ENCODE peak calls at places on chromosomes 5 and 9, in four cellular contexts. T is NB4, M is uterus, I is transverse colon. V is an unnamed sample.

GRCh38 chr5:34736445-34737119 is 80.5 kb downstream of the RAI14 start:
- DNase-seq in M (no peak), T (no peak), I (no peak), V (no peak)

GRCh38 chr9:38144421-38144820 is 75.4 kb upstream of the SHB start:
- DNase-seq in I (no peak), T (no peak), M (no peak), V (no peak)

GRCh38 chr5:95284512-95285405 is at the start of gene MCTP1:
- DNase-seq in I (no peak), T (peak; percentile 52), M (no peak), V (no peak)

GRCh38 chr5:159073030-159073429 is 26.7 kb downstream of the EBF1 start:
- DNase-seq in T (no peak), I (no peak), M (no peak), V (no peak)

GRCh38 chr5:159605585-159605984 is 275.3 kb upstream of the IL12B start:
- DNase-seq in T (no peak), I (no peak), M (no peak), V (no peak)

GRCh38 chr5:6788956-6789649 is 75.9 kb downstream of the TENT4A start:
- DNase-seq in M (no peak), I (no peak), T (peak; percentile 39), V (no peak)

GRCh38 chr9:114454652-114455051 is 50.6 kb downstream of the WHRN start:
- DNase-seq in T (no peak), M (no peak), I (no peak), V (no peak)

GRCh38 chr9:70954126-70954525 is 167.3 kb downstream of the TRPM3 start:
- DNase-seq in T (no peak), M (no peak), I (no peak), V (no peak)

GRCh38 chr9:129023036-129023907 is 4.9 kb downstream of the SH3GLB2 start:
- DNase-seq in M (peak; percentile 64), I (no peak), T (no peak), V (no peak)

GRCh38 chr5:150492621-150493020 is 15.3 kb upstream of the NDST1 start:
- DNase-seq in M (no peak), I (no peak), T (no peak), V (no peak)

GRCh38 chr5:123605822-123606221 is 93.8 kb downstream of the CSNK1G3 start:
- DNase-seq in T (no peak), I (no peak), M (no peak), V (no peak)

GRCh38 chr5:6424110-6424659 is 24.5 kb upstream of the UBE2QL1 start:
- DNase-seq in M (no peak), I (no peak), T (no peak), V (no peak)

GRCh38 chr5:14851597-14851996 is 20.0 kb downstream of the ANKH start:
- DNase-seq in M (no peak), I (no peak), T (no peak), V (no peak)

GRCh38 chr5:164497665-164498064 is 992.2 kb downstream of the MAT2B start:
- DNase-seq in I (no peak), M (no peak), T (no peak), V (no peak)

GRCh38 chr5:76608833-76609232 is 14.4 kb downstream of the F2RL2 start:
- DNase-seq in M (no peak), I (no peak), T (peak; percentile 38), V (no peak)

GRCh38 chr9:84744726-84745125 is 75.2 kb downstream of the NTRK2 start:
- DNase-seq in I (no peak), M (no peak), T (no peak), V (no peak)

GRCh38 chr9:2389404-2389803 is 232.2 kb upstream of the VLDLR start:
- DNase-seq in M (no peak), I (no peak), T (no peak), V (no peak)

GRCh38 chr9:113484258-113484730 is 20.8 kb downstream of the RGS3 start:
- DNase-seq in M (peak; percentile 63), T (no peak), I (peak; percentile 18), V (no peak)

GRCh38 chr5:72608297-72608696 is 101.1 kb upstream of the ZNF366 start:
- DNase-seq in T (no peak), M (no peak), I (no peak), V (no peak)

GRCh38 chr5:107251151-107251550 is 419.6 kb downstream of the EFNA5 start:
- DNase-seq in M (no peak), I (no peak), T (no peak), V (no peak)

GRCh38 chr5:15008476-15008875 is 136.9 kb upstream of the ANKH start:
- DNase-seq in I (peak; percentile 87), T (peak; percentile 44), M (peak; percentile 81), V (peak; percentile 16)

GRCh38 chr9:73689091-73689870 is 537.6 kb downstream of the ANXA1 start:
- DNase-seq in M (no peak), T (no peak), I (no peak), V (no peak)

GRCh38 chr5:62886603-62887315 is 308.1 kb downstream of the LRRC70 start:
- DNase-seq in M (no peak), T (no peak), I (no peak), V (no peak)

GRCh38 chr5:171840066-171840465 is 54.4 kb downstream of the SMIM23 start:
- DNase-seq in I (no peak), M (no peak), T (peak; percentile 44), V (no peak)

GRCh38 chr9:26175264-26175663 is 497.0 kb upstream of the TUSC1 start:
- DNase-seq in M (no peak), I (no peak), T (no peak), V (no peak)

GRCh38 chr9:33659915-33660314 is 135.4 kb upstream of the PRSS3 start:
- DNase-seq in M (no peak), I (no peak), T (no peak), V (no peak)
- TF ChIP-seq POLR2A in M (no peak), I (no peak), T (no peak), V (no peak)

GRCh38 chr9:126915846-126916543 is 1.4 kb downstream of the RALGPS1 start:
- DNase-seq in I (peak; percentile 15), M (no peak), T (no peak), V (no peak)
- H3K4me3 ChIP-seq in I (peak overlapping the region; percentile 64), M (no peak overlapping the region), T (no peak overlapping the region), V (peak overlapping the region; percentile 76)

DNA sequence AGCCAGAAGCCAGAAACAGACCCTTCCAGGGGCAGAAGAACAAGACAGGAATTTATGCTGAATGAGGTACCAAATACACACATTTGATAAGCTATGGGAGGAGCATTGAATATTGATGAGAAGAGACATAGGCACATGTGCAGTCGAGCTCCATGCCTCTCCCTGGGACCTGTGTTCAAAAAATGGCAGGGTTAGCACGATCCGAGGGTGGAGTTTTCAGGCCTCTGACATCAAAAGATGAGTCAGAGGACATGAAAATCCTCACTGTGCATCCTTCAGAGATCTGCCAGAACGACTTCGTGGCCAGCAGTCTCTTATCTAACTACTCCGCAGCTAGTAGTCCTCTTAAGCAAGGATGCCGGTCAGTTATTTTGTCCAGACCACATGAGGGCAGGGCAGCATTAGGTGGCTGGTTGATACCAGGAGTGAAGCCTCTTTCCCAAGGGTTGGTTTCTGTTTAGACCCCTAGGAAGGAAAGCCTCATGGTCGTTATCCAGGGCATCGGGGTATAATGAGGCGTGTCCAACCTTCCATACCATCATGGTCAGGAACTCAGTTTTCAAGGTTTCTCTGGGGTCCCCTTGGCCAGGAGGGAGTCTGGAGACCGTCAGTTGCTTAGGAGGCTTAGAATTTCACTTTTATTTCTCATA is 11.6 kb upstream of the CMBL start:
- DNase-seq in I (no peak), M (peak; percentile 61), T (no peak), V (no peak)
- TF ChIP-seq POLR2A in I (no peak), M (no peak), T (no peak), V (no peak)

DNA sequence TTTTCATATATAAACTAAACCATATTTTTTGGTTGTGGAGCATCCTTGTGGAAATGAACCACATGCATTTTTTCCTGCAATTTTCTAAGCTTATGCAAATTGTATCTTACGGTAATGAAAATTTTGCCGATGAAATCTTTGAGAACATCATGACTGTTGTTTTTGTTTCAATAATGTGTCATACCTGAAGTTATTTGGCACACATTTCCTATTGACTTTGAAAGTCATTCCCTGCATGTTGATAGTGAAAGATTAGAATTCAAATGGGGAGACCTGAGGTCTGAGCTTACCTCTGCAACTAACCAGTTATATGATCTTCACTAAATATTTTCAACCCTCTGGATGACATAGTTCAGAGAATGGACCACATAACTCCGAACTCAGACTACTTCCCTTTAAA is 88.5 kb downstream of the PRR16 start:
- DNase-seq in I (no peak), M (no peak), T (no peak), V (no peak)
- H3K4me3 ChIP-seq in I (no peak overlapping the region), M (no peak overlapping the region), T (no peak overlapping the region), V (no peak overlapping the region)

DNA sequence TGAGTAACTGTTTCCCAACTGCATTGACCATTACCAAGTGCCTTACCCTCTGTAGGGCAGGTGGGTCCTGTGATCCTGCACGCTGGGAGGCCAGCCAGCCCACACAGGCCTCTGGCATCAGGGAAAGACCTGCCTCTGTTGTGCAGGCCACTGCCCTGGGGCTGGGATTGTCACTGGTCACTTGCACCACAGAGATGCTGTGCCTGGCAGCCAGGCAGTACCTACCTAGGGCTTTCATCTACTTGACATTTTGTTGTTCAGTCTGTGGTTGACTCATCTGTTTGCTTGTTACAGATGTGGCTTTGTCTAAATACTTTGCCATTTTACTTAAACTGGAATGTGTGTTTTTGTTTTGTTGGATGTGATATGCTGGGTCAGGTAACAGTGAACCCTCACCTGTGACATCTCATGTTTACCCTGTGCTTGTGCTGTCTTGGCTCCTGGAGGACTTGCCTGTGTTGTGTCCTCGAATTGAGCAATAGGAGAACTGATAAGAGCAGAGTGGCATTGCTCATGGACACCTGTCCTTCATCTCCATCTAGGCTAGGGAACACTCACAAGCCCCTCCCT is 32.8 kb downstream of the SECISBP2 start:
- DNase-seq in T (no peak), I (no peak), M (no peak), V (no peak)
- TF ChIP-seq POLR2A in T (no peak), I (no peak), M (no peak), V (no peak)

GRCh38 chr9:126615251-126615790 is 1.6 kb downstream of the LMX1B start:
- DNase-seq in I (peak; percentile 22), M (no peak), T (no peak), V (no peak)

GRCh38 chr9:126615791-126616447 is 2.2 kb downstream of the LMX1B start:
- DNase-seq in I (no peak), T (no peak), M (no peak), V (no peak)

GRCh38 chr9:126613656-126614055 is at the start of gene LMX1B:
- DNase-seq in I (peak; percentile 22), T (no peak), M (no peak), V (no peak)

GRCh38 chr9:126614088-126614454 is 343 bp downstream of the LMX1B start:
- DNase-seq in T (no peak), M (no peak), I (no peak), V (no peak)

GRCh38 chr9:126614455-126615248 is 924 bp downstream of the LMX1B start:
- DNase-seq in T (no peak), I (no peak), M (no peak), V (no peak)
- H3K4me3 ChIP-seq in T (no peak overlapping the region), I (no peak overlapping the region), M (no peak overlapping the region), V (peak overlapping the region; percentile 36)

GRCh38 chr5:33441241-33441844 is 578 bp downstream of the TARS1 start:
- DNase-seq in I (peak; percentile 24), M (peak; percentile 19), T (peak; percentile 88), V (no peak)

GRCh38 chr5:33438996-33439395 is 1.8 kb upstream of the TARS1 start:
- DNase-seq in T (no peak), I (no peak), M (no peak), V (no peak)

GRCh38 chr5:33439905-33440481 is 772 bp upstream of the TARS1 start:
- DNase-seq in M (no peak), T (no peak), I (no peak), V (no peak)

GRCh38 chr5:33444542-33444941 is 3.8 kb downstream of the TARS1 start:
- DNase-seq in T (no peak), M (no peak), I (no peak), V (no peak)

GRCh38 chr5:33440482-33441240 is at the start of gene TARS1:
- DNase-seq in I (peak; percentile 99), T (peak; percentile 100), M (peak; percentile 100), V (peak; percentile 89)
- TF ChIP-seq POLR2A in I (peak; percentile 78), T (peak; percentile 76), M (peak; percentile 66), V (peak; percentile 85)

V was measured in esophagus squamous epithelium.